ENCODE peak calls at places on chromosomes 11 and 22, in ten cellular contexts. O is HEK293T; S is psoas muscle; L is T1000; T is suprapubic skin; D is brain microvascular endothelial cell; E is PC-3; V is stimulated activated CD8-positive, alpha-beta memory T cell treated with anti-CD3 and anti-CD28 coated beads, Interleukin-4, amount 100 ng/mL, for 24 hours; M is HCEC 1CT; X is naive thymus-derived CD4-positive, alpha-beta T cell. H is an unnamed sample.

GRCh38 chr22:50627452-50627913 is 469 bp downstream of the ARSA start:
- DNase-seq in O (no peak), S (no peak), L (no peak), T (no peak), D (no peak), E (no peak), V (no peak), M (no peak), X (peak; percentile 17), H (no peak)

GRCh38 chr22:49103314-49104052 is 724.2 kb downstream of the BRD1 start:
- DNase-seq in O (no peak), S (no peak), L (no peak), T (no peak), D (no peak), E (no peak), V (no peak), M (no peak), X (no peak), H (no peak)

GRCh38 chr11:85827768-85828639 is 17.1 kb upstream of the SYTL2 start:
- DNase-seq in O (no peak), S (no peak), L (peak; percentile 15), T (no peak), D (peak; percentile 84), E (peak; percentile 97), V (no peak), M (peak; percentile 94), X (peak; percentile 77), H (peak; percentile 92)

GRCh38 chr22:36413022-36413770 is 25.4 kb upstream of the MYH9 start:
- DNase-seq in O (no peak), S (no peak), L (peak; percentile 39), T (no peak), D (no peak), E (no peak), V (no peak), M (no peak), X (no peak), H (no peak)

GRCh38 chr11:134248910-134249480 is 4.2 kb downstream of the THYN1 start:
- DNase-seq in O (no peak), S (no peak), L (no peak), T (no peak), D (no peak), E (no peak), V (no peak), M (no peak), X (no peak), H (no peak)

GRCh38 chr11:38524945-38525344 is 1926.9 kb upstream of the RAG2 start:
- DNase-seq in O (no peak), S (no peak), L (no peak), T (no peak), D (no peak), E (no peak), V (no peak), M (no peak), X (no peak), H (no peak)

GRCh38 chr22:29695129-29695926 is 24.5 kb upstream of the CABP7 start:
- DNase-seq in O (no peak), S (peak; percentile 84), L (no peak), T (peak; percentile 83), D (no peak), E (no peak), V (no peak), M (no peak), X (no peak), H (no peak)

GRCh38 chr11:95337175-95337957 is 106.4 kb upstream of the SESN3 start:
- DNase-seq in O (no peak), S (peak; percentile 79), L (no peak), T (peak; percentile 69), D (peak; percentile 27), E (no peak), V (peak; percentile 2), M (peak; percentile 5), X (peak; percentile 45), H (peak; percentile 28)

GRCh38 chr11:17479284-17480214 is 2.9 kb upstream of the ABCC8 start:
- DNase-seq in O (peak; percentile 70), S (no peak), L (no peak), T (no peak), D (no peak), E (peak; percentile 31), V (no peak), M (no peak), X (no peak), H (no peak)

GRCh38 chr11:122601131-122602125 is 54.1 kb upstream of the UBASH3B start:
- DNase-seq in O (no peak), S (no peak), L (no peak), T (no peak), D (peak; percentile 42), E (peak; percentile 27), V (no peak), M (peak; percentile 70), X (no peak), H (peak; percentile 79)

GRCh38 chr22:44269117-44269498 is 43.6 kb downstream of the SHISAL1 start:
- DNase-seq in O (no peak), S (no peak), L (no peak), T (no peak), D (no peak), E (no peak), V (no peak), M (no peak), X (no peak), H (no peak)

GRCh38 chr22:46087816-46088277 is 62.5 kb upstream of the PPARA start:
- DNase-seq in O (no peak), S (peak; percentile 96), L (peak; percentile 75), T (peak; percentile 95), D (peak; percentile 90), E (no peak), V (no peak), M (peak; percentile 92), X (no peak), H (peak; percentile 90)

GRCh38 chr22:42360348-42360747 is 71.9 kb downstream of the NFAM1 start:
- DNase-seq in O (no peak), S (no peak), L (no peak), T (no peak), D (no peak), E (no peak), V (no peak), M (no peak), X (no peak), H (no peak)

GRCh38 chr11:64522036-64522435 is 69.0 kb upstream of the SLC22A12 start:
- DNase-seq in O (no peak), S (no peak), L (no peak), T (peak; percentile 36), D (no peak), E (no peak), V (no peak), M (no peak), X (no peak), H (no peak)

GRCh38 chr11:73445980-73446379 is 69.8 kb downstream of the RELT start:
- DNase-seq in O (no peak), S (no peak), L (no peak), T (no peak), D (no peak), E (no peak), V (no peak), M (no peak), X (no peak), H (no peak)

GRCh38 chr22:45164217-45165123 is 745 bp downstream of the NUP50 start:
- DNase-seq in O (peak; percentile 51), S (peak; percentile 66), L (no peak), T (peak; percentile 72), D (no peak), E (no peak), V (peak; percentile 28), M (peak; percentile 13), X (no peak), H (no peak)

GRCh38 chr22:20746466-20747189 is 27.3 kb upstream of the SERPIND1 start:
- DNase-seq in O (no peak), S (no peak), L (no peak), T (no peak), D (no peak), E (no peak), V (no peak), M (no peak), X (no peak), H (no peak)

GRCh38 chr22:23503736-23504440 is 76.2 kb downstream of the IGLL1 start:
- DNase-seq in O (no peak), S (peak; percentile 12), L (no peak), T (no peak), D (no peak), E (no peak), V (no peak), M (no peak), X (no peak), H (no peak)

GRCh38 chr11:127962416-127962815 is 624.9 kb downstream of the ETS1 start:
- DNase-seq in O (no peak), S (no peak), L (no peak), T (no peak), D (no peak), E (no peak), V (no peak), M (no peak), X (no peak), H (no peak)

GRCh38 chr11:86990520-86990919 is 35.3 kb upstream of the FZD4 start:
- DNase-seq in O (no peak), S (no peak), L (no peak), T (no peak), D (peak; percentile 69), E (peak; percentile 82), V (no peak), M (peak; percentile 51), X (no peak), H (no peak)

GRCh38 chr11:36010010-36010740 is 66.3 kb downstream of the LDLRAD3 start:
- DNase-seq in O (no peak), S (no peak), L (no peak), T (no peak), D (no peak), E (peak; percentile 62), V (no peak), M (peak; percentile 60), X (no peak), H (no peak)

GRCh38 chr22:37690407-37690806 is 4.3 kb downstream of the NOL12 start:
- DNase-seq in O (no peak), S (no peak), L (no peak), T (no peak), D (no peak), E (no peak), V (no peak), M (no peak), X (no peak), H (no peak)

GRCh38 chr22:44326549-44326881 is 13.8 kb upstream of the SHISAL1 start:
- DNase-seq in O (no peak), S (no peak), L (no peak), T (no peak), D (no peak), E (no peak), V (no peak), M (no peak), X (no peak), H (no peak)

GRCh38 chr11:118910309-118911112 is 15.2 kb downstream of the BCL9L start:
- DNase-seq in O (no peak), S (peak; percentile 90), L (peak; percentile 76), T (peak; percentile 83), D (peak; percentile 83), E (peak; percentile 93), V (no peak), M (peak; percentile 92), X (peak; percentile 52), H (peak; percentile 87)

GRCh38 chr11:106714179-106714578 is 304.1 kb downstream of the GUCY1A2 start:
- DNase-seq in O (no peak), S (no peak), L (no peak), T (no peak), D (no peak), E (peak; percentile 28), V (no peak), M (peak; percentile 54), X (no peak), H (peak; percentile 33)

H was measured in stromal cell of bone marrow.